ENCODE peak calls at places on chromosome 12, in seven cellular contexts. B is HCT116, Z is HepG2, A is K562, O is SK-N-SH, E is GM12878, F is H1. V is an unnamed sample.

GRCh38 chr12:102526701-102527100 is 46.3 kb upstream of the IGF1 start:
- DNase-seq in B (no peak), Z (no peak), A (no peak), O (no peak), E (no peak), F (no peak), V (no peak)

GRCh38 chr12:188910-189621 is 24.9 kb downstream of the SLC6A12 start:
- DNase-seq in B (no peak), Z (no peak), A (peak), O (peak), E (no peak), F (no peak), V (peak)

GRCh38 chr12:34291001-34291400 is 268.7 kb downstream of the ALG10 start:
- DNase-seq in B (no peak), Z (no peak), A (no peak), O (no peak), E (no peak), F (no peak), V (no peak)

GRCh38 chr12:104973250-104973649 is 12.9 kb upstream of the NOPCHAP1 start:
- DNase-seq in B (no peak), Z (no peak), A (no peak), O (no peak), E (no peak), F (no peak), V (no peak)

GRCh38 chr12:7966558-7966957 is 30.6 kb upstream of the SLC2A3 start:
- DNase-seq in B (no peak), Z (no peak), A (no peak), O (no peak), E (no peak), F (no peak), V (no peak)

GRCh38 chr12:91852646-91853045 is 293.0 kb downstream of the BTG1 start:
- DNase-seq in B (no peak), Z (no peak), A (no peak), O (no peak), E (no peak), F (no peak), V (no peak)

GRCh38 chr12:15886372-15887042 is 4.3 kb downstream of the STRAP start:
- DNase-seq in B (no peak), Z (peak), A (no peak), O (no peak), E (no peak), F (no peak), V (no peak)

GRCh38 chr12:14714437-14714836 is 18.0 kb upstream of the GUCY2C start:
- DNase-seq in B (no peak), Z (no peak), A (no peak), O (no peak), E (no peak), F (no peak), V (no peak)

GRCh38 chr12:39723831-39724230 is 104.2 kb upstream of the ABCD2 start:
- DNase-seq in B (no peak), Z (no peak), A (no peak), O (no peak), E (no peak), F (no peak), V (peak)

GRCh38 chr12:107356266-107356936 is 263.1 kb upstream of the CRY1 start:
- DNase-seq in B (no peak), Z (peak), A (no peak), O (no peak), E (no peak), F (no peak), V (no peak)

GRCh38 chr12:675562-675961 is 12.3 kb upstream of the NINJ2 start:
- DNase-seq in B (no peak), Z (no peak), A (no peak), O (no peak), E (no peak), F (no peak), V (no peak)

GRCh38 chr12:43285248-43285647 is 266.8 kb downstream of the ADAMTS20 start:
- DNase-seq in B (no peak), Z (no peak), A (no peak), O (no peak), E (no peak), F (no peak), V (no peak)

GRCh38 chr12:114920828-114921579 is 237.0 kb upstream of the TBX3 start:
- DNase-seq in B (no peak), Z (no peak), A (no peak), O (no peak), E (no peak), F (no peak), V (no peak)

GRCh38 chr12:15268927-15269552 is 47.8 kb upstream of the RERG start:
- DNase-seq in B (peak), Z (peak), A (peak), O (peak), E (no peak), F (no peak), V (peak)

GRCh38 chr12:98084950-98085349 is 430.4 kb upstream of the TMPO start:
- DNase-seq in B (no peak), Z (no peak), A (no peak), O (no peak), E (no peak), F (no peak), V (no peak)

GRCh38 chr12:46830731-46831334 is 5.0 kb upstream of the SLC38A4 start:
- DNase-seq in B (no peak), Z (no peak), A (no peak), O (no peak), E (no peak), F (no peak), V (no peak)

GRCh38 chr12:38721611-38722252 is 183.7 kb downstream of the CPNE8 start:
- DNase-seq in B (no peak), Z (no peak), A (no peak), O (no peak), E (no peak), F (no peak), V (no peak)

GRCh38 chr12:75087656-75088055 is 122.0 kb downstream of the KCNC2 start:
- DNase-seq in B (peak), Z (no peak), A (no peak), O (no peak), E (no peak), F (no peak), V (peak)

GRCh38 chr12:26821212-26821701 is 11.7 kb downstream of the ITPR2 start:
- DNase-seq in B (no peak), Z (no peak), A (no peak), O (no peak), E (no peak), F (no peak), V (no peak)

GRCh38 chr12:88328056-88328455 is 185.9 kb downstream of the TMTC3 start:
- DNase-seq in B (no peak), Z (no peak), A (no peak), O (no peak), E (no peak), F (no peak), V (no peak)

GRCh38 chr12:117158911-117159310 is 31.4 kb downstream of the FBXO21 start:
- DNase-seq in B (no peak), Z (no peak), A (no peak), O (no peak), E (no peak), F (no peak), V (no peak)

GRCh38 chr12:8057839-8058238 is 8.3 kb downstream of the C3AR1 start:
- DNase-seq in B (no peak), Z (no peak), A (no peak), O (no peak), E (no peak), F (no peak), V (no peak)

GRCh38 chr12:15171015-15171646 is 50.1 kb downstream of the RERG start:
- DNase-seq in B (no peak), Z (no peak), A (no peak), O (no peak), E (no peak), F (no peak), V (no peak)

GRCh38 chr12:109827566-109828550 is 5.3 kb downstream of the TRPV4 start:
- DNase-seq in B (no peak), Z (no peak), A (no peak), O (no peak), E (no peak), F (no peak), V (no peak)

GRCh38 chr12:49972122-49972521 is 625 bp upstream of the AQP6 start:
- DNase-seq in B (no peak), Z (no peak), A (no peak), O (peak), E (no peak), F (no peak), V (no peak)

GRCh38 chr12:89349814-89350213 is 2.5 kb downstream of the DUSP6 start:
- DNase-seq in B (no peak), Z (no peak), A (no peak), O (peak), E (no peak), F (no peak), V (no peak)

GRCh38 chr12:25866586-25867378 is 91.7 kb upstream of the RASSF8 start:
- DNase-seq in B (no peak), Z (no peak), A (no peak), O (no peak), E (no peak), F (no peak), V (no peak)

GRCh38 chr12:88142610-88142991 is 494 bp downstream of the TMTC3 start:
- DNase-seq in B (no peak), Z (peak), A (no peak), O (no peak), E (no peak), F (no peak), V (peak)

GRCh38 chr12:124411291-124411878 is 116.5 kb downstream of the RFLNA start:
- DNase-seq in B (no peak), Z (no peak), A (no peak), O (peak), E (no peak), F (no peak), V (no peak)

GRCh38 chr12:124452576-124453391 is 114.6 kb downstream of the NCOR2 start:
- DNase-seq in B (no peak), Z (no peak), A (no peak), O (no peak), E (no peak), F (no peak), V (no peak)

GRCh38 chr12:57090924-57091632 is 2.2 kb downstream of the NAB2 start:
- DNase-seq in B (no peak), Z (no peak), A (no peak), O (peak), E (no peak), F (no peak), V (no peak)

GRCh38 chr12:79763748-79764452 is 73.1 kb upstream of the PAWR start:
- DNase-seq in B (no peak), Z (no peak), A (peak), O (no peak), E (no peak), F (no peak), V (no peak)

GRCh38 chr12:79765157-79765556 is 74.4 kb upstream of the PAWR start:
- DNase-seq in B (no peak), Z (no peak), A (no peak), O (no peak), E (no peak), F (no peak), V (no peak)

GRCh38 chr12:79766705-79767464 is 76.1 kb upstream of the PAWR start:
- DNase-seq in B (no peak), Z (no peak), A (no peak), O (no peak), E (no peak), F (no peak), V (no peak)

GRCh38 chr12:79761341-79761740 is 70.6 kb upstream of the PAWR start:
- DNase-seq in B (no peak), Z (no peak), A (no peak), O (no peak), E (no peak), F (no peak), V (no peak)

DNA sequence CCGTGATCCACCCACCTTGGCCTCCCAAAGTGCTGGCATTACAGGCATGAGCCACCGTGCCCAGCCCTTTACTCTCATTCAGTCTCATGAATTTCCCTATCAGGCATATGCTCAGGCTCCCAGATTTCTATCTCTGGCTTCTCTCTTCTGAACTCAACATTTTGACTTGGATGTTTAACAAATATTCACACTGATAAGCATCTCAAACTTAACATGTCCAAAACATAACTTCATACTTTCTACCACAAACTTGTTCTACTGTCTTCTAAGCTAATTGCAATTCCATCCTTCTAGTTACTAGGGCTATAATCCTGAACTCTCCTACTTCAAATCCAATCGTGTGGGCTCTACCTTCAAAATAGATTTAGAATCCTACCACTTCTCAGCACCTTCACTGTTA is 73.9 kb upstream of the PAWR start:
- DNase-seq in B (no peak), Z (no peak), A (no peak), O (no peak), E (no peak), F (no peak), V (peak)
- TF ChIP-seq JUND in B (no peak), Z (no peak), A (no peak), O (no peak), E (no peak), F (no peak), V (no peak)

GRCh38 chr12:19490908-19491307 is 51.6 kb downstream of the AEBP2 start:
- DNase-seq in B (no peak), Z (no peak), A (no peak), O (no peak), E (no peak), F (no peak), V (no peak)
- TF ChIP-seq JUND in B (no peak), Z (no peak), A (no peak), O (no peak), E (no peak), F (no peak), V (no peak)

GRCh38 chr12:85441740-85442139 is 161.7 kb downstream of the ALX1 start:
- DNase-seq in B (peak), Z (peak), A (no peak), O (peak), E (no peak), F (no peak), V (peak)
- TF ChIP-seq JUND in B (no peak), Z (no peak), A (no peak), O (no peak), E (no peak), F (no peak), V (no peak)

DNA sequence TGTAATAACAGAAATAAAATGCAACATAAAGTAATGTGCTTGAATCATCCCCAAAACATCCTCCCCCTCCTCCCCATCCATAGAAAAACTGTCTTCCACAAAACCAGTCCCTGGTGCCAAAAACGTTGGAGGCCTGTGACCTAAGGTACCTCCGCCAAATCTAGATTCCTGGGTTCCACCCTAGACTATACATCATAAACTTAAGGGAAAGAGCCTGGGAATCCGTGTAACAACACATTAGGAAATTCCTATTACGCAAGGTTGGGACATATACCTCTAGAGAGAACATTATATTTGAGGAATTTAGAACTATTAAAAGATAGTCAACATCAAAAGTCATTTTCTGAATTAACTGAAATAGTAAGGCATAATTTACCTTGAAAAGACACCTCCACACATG is 38.0 kb downstream of the SPPL3 start:
- DNase-seq in B (no peak), Z (no peak), A (no peak), O (no peak), E (no peak), F (no peak), V (no peak)
- TF ChIP-seq JUND in B (no peak), Z (no peak), A (no peak), O (no peak), E (no peak), F (no peak), V (no peak)

V was measured in T47D.